ENCODE peak calls at places on chromosomes 5 and 9, in six cellular contexts. One of them, this sample, is unnamed.
A peak's percentile ranks its signal among the peaks of the same experiment; 100 is the strongest.

GRCh38 chr9:27168951-27169350 is 59.9 kb downstream of the TEK start:
- DNase-seq in osteoblast: no peak
- DNase-seq in OCI-LY7: no peak
- DNase-seq in A549: no peak
- DNase-seq in HCT116: no peak
- DNase-seq in neural progenitor cell: no peak
- DNase-seq in this sample: no peak

GRCh38 chr5:117863589-117864296 is 1124.6 kb downstream of the DTWD2 start:
- DNase-seq in osteoblast: no peak
- DNase-seq in OCI-LY7: no peak
- DNase-seq in A549: no peak
- DNase-seq in HCT116: no peak
- DNase-seq in neural progenitor cell: no peak
- DNase-seq in this sample: no peak

GRCh38 chr9:31615964-31616363 is 768.5 kb upstream of the ACO1 start:
- DNase-seq in osteoblast: no peak
- DNase-seq in OCI-LY7: no peak
- DNase-seq in A549: no peak
- DNase-seq in HCT116: no peak
- DNase-seq in neural progenitor cell: no peak
- DNase-seq in this sample: no peak

GRCh38 chr5:82100303-82101077 is 128.7 kb downstream of the ATG10 start:
- DNase-seq in osteoblast: peak; percentile 18
- DNase-seq in OCI-LY7: no peak
- DNase-seq in A549: peak; percentile 43
- DNase-seq in HCT116: no peak
- DNase-seq in neural progenitor cell: no peak
- DNase-seq in this sample: peak; percentile 12

GRCh38 chr5:154071799-154072781 is 33.3 kb downstream of the MFAP3 start:
- DNase-seq in osteoblast: peak; percentile 51
- DNase-seq in OCI-LY7: peak; percentile 76
- DNase-seq in A549: peak; percentile 64
- DNase-seq in HCT116: peak; percentile 56
- DNase-seq in neural progenitor cell: peak; percentile 83
- DNase-seq in this sample: peak; percentile 80

GRCh38 chr9:71847892-71848291 is 63.1 kb downstream of the ABHD17B start:
- DNase-seq in osteoblast: no peak
- DNase-seq in OCI-LY7: no peak
- DNase-seq in A549: no peak
- DNase-seq in HCT116: no peak
- DNase-seq in neural progenitor cell: no peak
- DNase-seq in this sample: no peak

GRCh38 chr5:176817864-176818377 is 7.6 kb downstream of the UNC5A start:
- DNase-seq in osteoblast: peak; percentile 91
- DNase-seq in OCI-LY7: no peak
- DNase-seq in A549: peak; percentile 62
- DNase-seq in HCT116: no peak
- DNase-seq in neural progenitor cell: peak; percentile 95
- DNase-seq in this sample: no peak

GRCh38 chr5:32613050-32613672 is 27.8 kb downstream of the SUB1 start:
- DNase-seq in osteoblast: peak; percentile 90
- DNase-seq in OCI-LY7: peak; percentile 71
- DNase-seq in A549: peak; percentile 76
- DNase-seq in HCT116: peak; percentile 64
- DNase-seq in neural progenitor cell: peak; percentile 78
- DNase-seq in this sample: peak; percentile 81

GRCh38 chr9:16726718-16727451 is 143.6 kb downstream of the BNC2 start:
- DNase-seq in osteoblast: peak; percentile 92
- DNase-seq in OCI-LY7: no peak
- DNase-seq in A549: peak; percentile 84
- DNase-seq in HCT116: no peak
- DNase-seq in neural progenitor cell: peak; percentile 91
- DNase-seq in this sample: peak; percentile 14

GRCh38 chr9:686381-686813 is 155.1 kb upstream of the DMRT1 start:
- DNase-seq in osteoblast: no peak
- DNase-seq in OCI-LY7: no peak
- DNase-seq in A549: no peak
- DNase-seq in HCT116: no peak
- DNase-seq in neural progenitor cell: no peak
- DNase-seq in this sample: no peak

GRCh38 chr9:137318976-137319375 is 16.9 kb upstream of the NRARP start:
- DNase-seq in osteoblast: peak; percentile 99
- DNase-seq in OCI-LY7: no peak
- DNase-seq in A549: peak; percentile 44
- DNase-seq in HCT116: no peak
- DNase-seq in neural progenitor cell: peak; percentile 80
- DNase-seq in this sample: no peak

GRCh38 chr9:19174127-19174921 is 47.0 kb upstream of the PLIN2 start:
- DNase-seq in osteoblast: peak; percentile 92
- DNase-seq in OCI-LY7: peak; percentile 81
- DNase-seq in A549: peak; percentile 63
- DNase-seq in HCT116: peak; percentile 34
- DNase-seq in neural progenitor cell: peak; percentile 71
- DNase-seq in this sample: peak; percentile 46

GRCh38 chr5:72107874-72108199 is 562 bp downstream of the MAP1B start:
- DNase-seq in osteoblast: peak; percentile 87
- DNase-seq in OCI-LY7: no peak
- DNase-seq in A549: peak; percentile 55
- DNase-seq in HCT116: no peak
- DNase-seq in neural progenitor cell: peak; percentile 64
- DNase-seq in this sample: peak; percentile 81

GRCh38 chr5:138969323-138970013 is 94.3 kb upstream of the LRRTM2 start:
- DNase-seq in osteoblast: no peak
- DNase-seq in OCI-LY7: no peak
- DNase-seq in A549: no peak
- DNase-seq in HCT116: no peak
- DNase-seq in neural progenitor cell: no peak
- DNase-seq in this sample: no peak

GRCh38 chr9:127898433-127899199 is 787 bp downstream of the ST6GALNAC6 start:
- DNase-seq in osteoblast: peak; percentile 97
- DNase-seq in OCI-LY7: peak; percentile 33
- DNase-seq in A549: no peak
- DNase-seq in HCT116: no peak
- DNase-seq in neural progenitor cell: peak; percentile 61
- DNase-seq in this sample: no peak

GRCh38 chr5:149172261-149172660 is 31.0 kb downstream of the ABLIM3 start:
- DNase-seq in osteoblast: peak; percentile 86
- DNase-seq in OCI-LY7: no peak
- DNase-seq in A549: no peak
- DNase-seq in HCT116: no peak
- DNase-seq in neural progenitor cell: no peak
- DNase-seq in this sample: no peak

GRCh38 chr5:59246470-59247250 is 646.9 kb downstream of the PDE4D start:
- DNase-seq in osteoblast: peak; percentile 27
- DNase-seq in OCI-LY7: no peak
- DNase-seq in A549: peak; percentile 60
- DNase-seq in HCT116: no peak
- DNase-seq in neural progenitor cell: no peak
- DNase-seq in this sample: no peak

GRCh38 chr9:7172445-7173115 is 414.8 kb downstream of the KDM4C start:
- DNase-seq in osteoblast: no peak
- DNase-seq in OCI-LY7: no peak
- DNase-seq in A549: no peak
- DNase-seq in HCT116: no peak
- DNase-seq in neural progenitor cell: no peak
- DNase-seq in this sample: no peak

GRCh38 chr9:128428644-128429504 is 8.2 kb downstream of the CERCAM start:
- DNase-seq in osteoblast: peak; percentile 78
- DNase-seq in OCI-LY7: no peak
- DNase-seq in A549: no peak
- DNase-seq in HCT116: no peak
- DNase-seq in neural progenitor cell: no peak
- DNase-seq in this sample: no peak

DNA sequence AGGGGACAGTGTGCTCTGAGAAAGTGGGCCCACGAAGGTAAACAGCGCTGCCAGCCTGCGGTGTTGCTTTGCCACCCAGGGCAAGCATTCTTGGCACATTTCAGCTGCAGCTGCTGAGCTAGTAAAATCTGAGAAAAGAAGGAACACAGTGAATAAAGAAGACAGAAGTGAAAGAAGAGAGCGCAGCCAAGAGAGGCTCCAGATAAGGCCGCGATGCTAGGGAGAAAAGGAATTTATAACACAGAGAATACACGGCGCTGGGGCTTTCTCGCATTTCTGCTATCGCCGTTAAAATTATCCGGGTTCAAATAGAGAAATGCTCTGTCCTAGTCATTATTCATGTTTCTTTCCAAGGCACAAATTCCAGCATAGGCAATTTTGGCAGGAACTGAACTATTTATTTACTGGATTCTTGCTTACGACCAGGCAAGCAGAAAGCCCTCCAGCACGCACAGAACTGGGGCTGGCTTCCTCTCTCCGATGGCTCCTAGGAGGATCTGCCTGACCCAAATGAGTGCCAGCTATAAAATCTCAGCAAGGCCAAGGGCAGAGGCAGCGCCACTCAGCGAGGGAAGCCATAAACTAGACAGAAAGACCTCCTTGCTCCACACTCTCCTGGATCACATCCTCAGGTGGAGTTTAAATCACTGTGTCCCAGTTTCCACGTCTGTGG is 111.2 kb downstream of the ATPSCKMT start:
- DNase-seq in osteoblast: peak; percentile 71
- DNase-seq in OCI-LY7: no peak
- DNase-seq in A549: no peak
- DNase-seq in HCT116: no peak
- DNase-seq in neural progenitor cell: no peak
- DNase-seq in this sample: no peak
- H3K4me2 ChIP-seq in osteoblast: peak overlapping the region; percentile 59
- H3K4me2 ChIP-seq in OCI-LY7: no peak overlapping the region
- H3K4me2 ChIP-seq in A549: no peak overlapping the region
- H3K4me2 ChIP-seq in HCT116: no peak overlapping the region
- H3K4me2 ChIP-seq in neural progenitor cell: no peak overlapping the region
- H3K4me2 ChIP-seq in this sample: no peak overlapping the region

GRCh38 chr5:169416583-169417196 is 115.8 kb upstream of the SLIT3 start:
- DNase-seq in osteoblast: peak; percentile 83
- DNase-seq in OCI-LY7: no peak
- DNase-seq in A549: no peak
- DNase-seq in HCT116: no peak
- DNase-seq in neural progenitor cell: peak; percentile 72
- DNase-seq in this sample: peak; percentile 57
- H3K4me2 ChIP-seq in osteoblast: peak overlapping the region; percentile 64
- H3K4me2 ChIP-seq in OCI-LY7: no peak overlapping the region
- H3K4me2 ChIP-seq in A549: no peak overlapping the region
- H3K4me2 ChIP-seq in HCT116: no peak overlapping the region
- H3K4me2 ChIP-seq in neural progenitor cell: no peak overlapping the region
- H3K4me2 ChIP-seq in this sample: peak overlapping the region; percentile 19

GRCh38 chr5:95899848-95900247 is 61.8 kb downstream of the ELL2 start:
- DNase-seq in osteoblast: no peak
- DNase-seq in OCI-LY7: no peak
- DNase-seq in A549: no peak
- DNase-seq in HCT116: no peak
- DNase-seq in neural progenitor cell: no peak
- DNase-seq in this sample: no peak

GRCh38 chr5:95899040-95899439 is 62.6 kb downstream of the ELL2 start:
- DNase-seq in osteoblast: no peak
- DNase-seq in OCI-LY7: no peak
- DNase-seq in A549: no peak
- DNase-seq in HCT116: no peak
- DNase-seq in neural progenitor cell: no peak
- DNase-seq in this sample: no peak

GRCh38 chr5:95892784-95893354 is 68.8 kb downstream of the ELL2 start:
- DNase-seq in osteoblast: peak; percentile 34
- DNase-seq in OCI-LY7: peak; percentile 14
- DNase-seq in A549: peak; percentile 49
- DNase-seq in HCT116: peak; percentile 16
- DNase-seq in neural progenitor cell: peak; percentile 42
- DNase-seq in this sample: peak; percentile 62

GRCh38 chr5:95895223-95895622 is 66.4 kb downstream of the ELL2 start:
- DNase-seq in osteoblast: no peak
- DNase-seq in OCI-LY7: no peak
- DNase-seq in A549: no peak
- DNase-seq in HCT116: no peak
- DNase-seq in neural progenitor cell: peak; percentile 45
- DNase-seq in this sample: no peak

DNA sequence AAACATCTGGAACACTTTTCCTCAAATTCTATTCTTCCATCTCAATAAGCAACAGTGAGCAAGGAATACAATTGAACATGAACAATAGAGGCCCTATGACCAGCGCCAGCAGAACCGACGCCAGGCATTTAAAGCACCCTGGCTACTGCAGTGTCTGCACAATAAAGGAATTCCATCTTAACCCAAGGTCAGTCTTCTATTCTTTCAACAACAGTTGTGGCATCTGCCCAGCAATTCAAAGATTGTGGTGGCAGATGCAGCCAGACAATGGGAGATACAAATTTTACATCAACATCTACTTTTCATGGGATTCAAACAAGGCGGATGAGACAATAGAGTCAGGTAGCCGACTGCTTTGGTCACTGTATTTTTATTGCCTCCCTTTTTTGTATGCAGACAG is 65.9 kb downstream of the ELL2 start:
- DNase-seq in osteoblast: no peak
- DNase-seq in OCI-LY7: no peak
- DNase-seq in A549: no peak
- DNase-seq in HCT116: no peak
- DNase-seq in neural progenitor cell: peak; percentile 81
- DNase-seq in this sample: no peak
- H3K4me2 ChIP-seq in osteoblast: no peak overlapping the region
- H3K4me2 ChIP-seq in OCI-LY7: no peak overlapping the region
- H3K4me2 ChIP-seq in A549: no peak overlapping the region
- H3K4me2 ChIP-seq in HCT116: no peak overlapping the region
- H3K4me2 ChIP-seq in neural progenitor cell: peak overlapping the region; percentile 66
- H3K4me2 ChIP-seq in this sample: no peak overlapping the region

DNA sequence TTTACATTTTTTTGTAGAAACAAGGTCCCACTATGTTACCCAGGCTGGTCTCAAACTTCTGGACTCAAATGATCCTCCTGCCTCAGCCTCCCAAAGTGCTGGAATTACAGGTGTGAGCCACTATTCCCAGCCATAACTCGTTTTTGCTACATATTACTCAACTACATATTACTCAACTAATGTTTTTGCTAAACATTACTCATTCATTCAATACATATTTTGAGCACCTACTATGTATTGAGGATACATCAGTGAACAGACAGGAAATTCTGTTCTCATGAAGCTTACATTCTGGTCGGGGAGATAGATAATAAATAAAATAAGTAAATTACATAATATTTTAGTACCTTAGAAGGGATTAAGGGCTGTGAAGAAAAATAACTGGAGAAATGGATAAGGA is 34.9 kb upstream of the STOM start:
- DNase-seq in osteoblast: no peak
- DNase-seq in OCI-LY7: no peak
- DNase-seq in A549: no peak
- DNase-seq in HCT116: no peak
- DNase-seq in neural progenitor cell: no peak
- DNase-seq in this sample: no peak
- H3K4me2 ChIP-seq in osteoblast: no peak overlapping the region
- H3K4me2 ChIP-seq in OCI-LY7: no peak overlapping the region
- H3K4me2 ChIP-seq in A549: no peak overlapping the region
- H3K4me2 ChIP-seq in HCT116: no peak overlapping the region
- H3K4me2 ChIP-seq in neural progenitor cell: no peak overlapping the region
- H3K4me2 ChIP-seq in this sample: no peak overlapping the region

GRCh38 chr9:97425336-97425991 is 13.6 kb downstream of the TDRD7 start:
- DNase-seq in osteoblast: no peak
- DNase-seq in OCI-LY7: no peak
- DNase-seq in A549: no peak
- DNase-seq in HCT116: no peak
- DNase-seq in neural progenitor cell: no peak
- DNase-seq in this sample: no peak
- H3K4me2 ChIP-seq in osteoblast: no peak overlapping the region
- H3K4me2 ChIP-seq in OCI-LY7: no peak overlapping the region
- H3K4me2 ChIP-seq in A549: no peak overlapping the region
- H3K4me2 ChIP-seq in HCT116: no peak overlapping the region
- H3K4me2 ChIP-seq in neural progenitor cell: no peak overlapping the region
- H3K4me2 ChIP-seq in this sample: no peak overlapping the region

This sample was measured in MM.1S.